ENCODE peak calls at places on chromosomes 4 and X, in five cellular contexts. S is GM23248, U is neural progenitor cell, C is hepatocyte, Q is MM.1S. K is an unnamed sample.

GRCh38 chr4:81789741-81790402 is 318.2 kb upstream of the RASGEF1B start:
- DNase-seq in S (no peak), U (no peak), C (no peak), Q (no peak), K (no peak)

GRCh38 chr4:168793542-168793941 is 216.5 kb downstream of the CBR4 start:
- DNase-seq in S (no peak), U (no peak), C (no peak), Q (no peak), K (no peak)

GRCh38 chr4:18442957-18443356 is 421.4 kb upstream of the LCORL start:
- DNase-seq in S (no peak), U (no peak), C (no peak), Q (no peak), K (no peak)

GRCh38 chr4:128225148-128225547 is 62.5 kb downstream of the PGRMC2 start:
- DNase-seq in S (peak), U (no peak), C (no peak), Q (no peak), K (no peak)

GRCh38 chrX:41923257-41923924 is at the start of gene CASK:
- DNase-seq in S (peak), U (peak), C (peak), Q (peak), K (peak)

GRCh38 chr4:95541889-95542607 is 6.7 kb downstream of the UNC5C start:
- DNase-seq in S (no peak), U (no peak), C (no peak), Q (no peak), K (no peak)

GRCh38 chr4:80417019-80417418 is 81.5 kb downstream of the CFAP299 start:
- DNase-seq in S (no peak), U (no peak), C (no peak), Q (no peak), K (no peak)

GRCh38 chr4:159979351-159979750 is 876.5 kb downstream of the RAPGEF2 start:
- DNase-seq in S (no peak), U (no peak), C (no peak), Q (no peak), K (no peak)

GRCh38 chr4:6189511-6189910 is 10.8 kb downstream of the JAKMIP1 start:
- DNase-seq in S (no peak), U (peak), C (no peak), Q (no peak), K (no peak)

GRCh38 chrX:107526141-107526540 is 76.7 kb downstream of the FRMPD3 start:
- DNase-seq in S (no peak), U (no peak), C (no peak), Q (no peak), K (no peak)

GRCh38 chrX:2391869-2392606 is 108.7 kb downstream of the DHRSX start:
- DNase-seq in S (peak), U (no peak), C (peak), Q (no peak), K (no peak)

GRCh38 chr4:183356931-183357675 is 34.9 kb upstream of the CLDN24 start:
- DNase-seq in S (no peak), U (no peak), C (no peak), Q (no peak), K (no peak)

GRCh38 chr4:6343950-6344408 is 74.3 kb downstream of the WFS1 start:
- DNase-seq in S (peak), U (no peak), C (peak), Q (peak), K (peak)

GRCh38 chrX:118038614-118039365 is 77.8 kb downstream of the KLHL13 start:
- DNase-seq in S (no peak), U (no peak), C (no peak), Q (no peak), K (no peak)

GRCh38 chr4:336099-336892 is 1.3 kb upstream of the ZNF141 start:
- DNase-seq in S (peak), U (peak), C (peak), Q (no peak), K (no peak)

GRCh38 chr4:6020633-6021032 is 2.4 kb upstream of the C4orf50 start:
- DNase-seq in S (no peak), U (no peak), C (no peak), Q (no peak), K (no peak)

GRCh38 chrX:39766085-39766726 is 331.6 kb downstream of the BCOR start:
- DNase-seq in S (no peak), U (no peak), C (peak), Q (no peak), K (peak)

GRCh38 chr4:81213671-81214070 is 1.4 kb downstream of the PRKG2 start:
- DNase-seq in S (peak), U (no peak), C (no peak), Q (no peak), K (no peak)

GRCh38 chrX:19683358-19683757 is 168.1 kb upstream of the MAP3K15 start:
- DNase-seq in S (no peak), U (no peak), C (no peak), Q (no peak), K (no peak)

GRCh38 chr4:57098945-57099344 is 11.2 kb downstream of the IGFBP7 start:
- DNase-seq in S (peak), U (no peak), C (no peak), Q (no peak), K (no peak)

GRCh38 chr4:72900952-72901351 is 168.6 kb downstream of the COX18 start:
- DNase-seq in S (peak), U (no peak), C (no peak), Q (no peak), K (no peak)

GRCh38 chr4:56876264-56876663 is 31.4 kb upstream of the REST start:
- DNase-seq in S (no peak), U (no peak), C (no peak), Q (no peak), K (no peak)

GRCh38 chr4:137310593-137311490 is 221.5 kb downstream of the PCDH18 start:
- DNase-seq in S (peak), U (no peak), C (peak), Q (no peak), K (no peak)

GRCh38 chr4:150209140-150209829 is 131.0 kb downstream of the DCLK2 start:
- DNase-seq in S (peak), U (peak), C (peak), Q (peak), K (peak)

GRCh38 chrX:69210513-69211065 is 45.3 kb upstream of the PJA1 start:
- DNase-seq in S (no peak), U (no peak), C (no peak), Q (no peak), K (no peak)

GRCh38 chrX:103774070-103774642 is 2.5 kb upstream of the PLP1 start:
- DNase-seq in S (peak), U (peak), C (peak), Q (peak), K (peak)

GRCh38 chr4:185343726-185344581 is 51.8 kb downstream of the LRP2BP start:
- DNase-seq in S (peak), U (no peak), C (peak), Q (no peak), K (no peak)

GRCh38 chr4:114563536-114564315 is 34.9 kb upstream of the UGT8 start:
- DNase-seq in S (peak), U (no peak), C (peak), Q (no peak), K (no peak)

GRCh38 chr4:138981930-138982390 is 33.6 kb upstream of the NOCT start:
- DNase-seq in S (peak), U (no peak), C (peak), Q (no peak), K (no peak)

GRCh38 chr4:142402156-142402555 is 443.9 kb downstream of the INPP4B start:
- DNase-seq in S (peak), U (no peak), C (no peak), Q (no peak), K (no peak)

GRCh38 chr4:94605241-94605640 is 152.5 kb upstream of the BMPR1B start:
- DNase-seq in S (peak), U (no peak), C (no peak), Q (no peak), K (no peak)

GRCh38 chr4:154073107-154073817 is 284.4 kb upstream of the SFRP2 start:
- DNase-seq in S (peak), U (no peak), C (no peak), Q (no peak), K (no peak)

GRCh38 chr4:22465996-22466395 is 49.9 kb downstream of the ADGRA3 start:
- DNase-seq in S (no peak), U (no peak), C (no peak), Q (no peak), K (no peak)

GRCh38 chrX:14832151-14832550 is 40.7 kb downstream of the FANCB start:
- DNase-seq in S (peak), U (no peak), C (no peak), Q (no peak), K (no peak)

GRCh38 chr4:77959566-77960338 is 97.1 kb downstream of the MRPL1 start:
- DNase-seq in S (peak), U (peak), C (peak), Q (peak), K (peak)

GRCh38 chr4:167282171-167282864 is 48.0 kb upstream of the SPOCK3 start:
- DNase-seq in S (no peak), U (no peak), C (no peak), Q (no peak), K (no peak)

GRCh38 chrX:141641138-141641537 is 51.6 kb downstream of the SPANXA2 start:
- DNase-seq in S (no peak), U (no peak), C (no peak), Q (no peak), K (no peak)

GRCh38 chrX:141642979-141643378 is 53.5 kb downstream of the SPANXA2 start:
- DNase-seq in S (no peak), U (peak), C (no peak), Q (no peak), K (no peak)

DNA sequence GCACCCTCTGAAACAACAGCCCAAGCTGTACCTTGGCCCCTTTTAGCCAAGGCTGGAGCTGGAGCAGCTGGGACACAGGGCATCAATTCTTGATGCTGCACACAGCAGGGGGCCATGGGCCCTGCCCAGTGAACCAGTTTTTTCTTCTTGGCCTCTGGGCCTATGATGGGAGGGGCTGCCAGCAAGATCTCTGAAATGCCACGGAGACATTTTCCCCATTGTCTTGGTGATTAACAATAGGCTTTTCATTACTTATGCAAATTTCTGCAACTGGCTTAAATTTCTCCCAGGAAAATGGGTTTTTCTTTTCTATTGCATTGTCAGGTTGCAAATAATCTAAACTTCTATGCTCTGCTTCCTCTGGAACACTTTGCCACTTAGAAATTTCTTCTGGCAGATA is 49.1 kb downstream of the SPANXA2 start:
- DNase-seq in S (no peak), U (no peak), C (no peak), Q (no peak), K (no peak)
- H3K4me2 ChIP-seq in S (no peak), U (no peak), C (no peak), Q (no peak), K (no peak)

DNA sequence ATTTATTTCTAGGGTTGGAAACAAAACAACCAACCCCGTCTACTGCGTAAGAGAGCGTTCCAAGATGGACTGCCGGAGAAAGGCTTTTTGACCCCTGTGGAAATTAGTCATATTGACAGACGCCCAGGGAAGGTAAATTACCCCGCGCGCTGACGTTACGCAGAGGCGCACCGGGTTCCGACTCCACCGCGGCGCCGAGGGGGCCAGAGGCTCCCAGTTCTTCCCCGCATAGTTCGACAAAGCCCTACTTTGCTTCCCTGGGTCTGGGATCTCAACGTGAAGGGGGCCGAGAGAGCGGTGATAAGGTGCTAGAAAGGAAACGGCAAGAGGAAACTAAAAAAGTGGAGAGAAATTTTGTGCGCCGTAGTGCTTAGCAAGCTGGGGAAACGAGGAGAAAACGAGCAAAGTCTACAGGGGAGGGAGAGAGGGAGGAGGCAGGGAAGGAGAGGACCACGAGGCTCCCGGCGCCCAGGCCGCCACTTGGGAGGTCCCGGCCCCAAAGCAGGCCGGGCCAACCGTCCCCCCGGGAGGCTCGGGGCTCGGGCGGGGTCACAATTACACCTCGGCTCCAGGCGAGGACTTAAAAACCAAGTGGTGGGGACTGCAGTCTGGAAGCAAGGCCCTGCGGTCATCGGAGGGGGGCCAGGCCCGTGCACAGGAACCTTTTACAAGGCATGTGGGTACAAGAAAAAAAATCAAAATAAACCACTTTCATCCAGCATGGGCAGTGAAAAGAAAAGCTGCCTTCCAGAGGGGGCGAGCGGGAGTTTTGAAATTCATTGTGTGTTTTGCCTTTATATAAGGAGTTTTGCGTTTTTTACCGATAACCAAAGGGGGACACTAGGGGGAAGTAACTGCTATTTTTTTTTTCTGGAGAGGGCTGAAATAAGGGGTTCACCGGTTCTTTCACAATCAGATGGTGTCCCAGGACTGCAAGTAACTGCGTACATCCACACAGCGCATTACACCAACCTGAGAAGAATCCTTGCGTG is 13.1 kb downstream of the HAND2 start:
- DNase-seq in S (no peak), U (peak), C (peak), Q (no peak), K (no peak)
- H3K4me3 ChIP-seq in S (no peak), U (peak), C (peak), Q (no peak), K (no peak)

DNA sequence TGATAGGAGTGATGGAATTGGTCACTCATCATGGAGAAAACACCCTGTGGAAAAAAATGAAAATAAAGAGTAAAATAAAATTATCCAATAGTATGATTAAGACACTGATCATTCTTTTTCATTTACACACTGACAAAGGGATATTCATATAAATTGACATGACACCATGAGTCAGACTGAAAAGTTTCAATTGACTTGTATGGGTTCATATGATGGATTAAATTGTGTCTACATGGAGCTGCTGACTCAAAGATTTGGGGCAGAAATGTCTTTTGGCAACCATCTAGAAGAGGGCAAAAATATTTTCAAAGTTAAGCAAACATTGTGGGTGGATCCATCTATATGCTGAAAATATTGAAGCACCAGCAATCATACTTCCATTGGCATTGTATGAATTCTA is 153.4 kb upstream of the PPP3CA start:
- DNase-seq in S (no peak), U (no peak), C (no peak), Q (no peak), K (no peak)
- TF ChIP-seq EZH2phosphoT487 in S (no peak), U (no peak), C (no peak), Q (no peak), K (no peak)

GRCh38 chrX:155065035-155065734 is 5.8 kb downstream of the CMC4 start:
- DNase-seq in S (peak), U (no peak), C (no peak), Q (no peak), K (no peak)
- H3K4me2 ChIP-seq in S (no peak), U (no peak), C (no peak), Q (no peak), K (no peak)